ENCODE peak calls at places on chromosome X, in four cellular contexts. X is K562, A is GM12878, Z is GM12891. K is an unnamed sample.

GRCh38 chrX:74505437-74505836 is 84.1 kb downstream of the SLC16A2 start:
- DNase-seq in A (no peak), Z (no peak), X (no peak), K (no peak)

GRCh38 chrX:40155617-40156471 is 58.1 kb upstream of the BCOR start:
- DNase-seq in A (no peak), Z (no peak), X (peak), K (no peak)

GRCh38 chrX:10235851-10236250 is 79.1 kb downstream of the CLCN4 start:
- DNase-seq in Z (no peak), X (no peak), A (no peak), K (no peak)

GRCh38 chrX:40772290-40772689 is 36.9 kb upstream of the MED14 start:
- DNase-seq in X (no peak), Z (no peak), A (no peak), K (no peak)

GRCh38 chrX:153539171-153539978 is 21.9 kb downstream of the ATP2B3 start:
- DNase-seq in Z (peak), A (no peak), X (peak), K (peak)

GRCh38 chrX:8067754-8068469 is 103.2 kb downstream of the VCX2 start:
- DNase-seq in Z (no peak), X (peak), A (no peak), K (no peak)

GRCh38 chrX:109855501-109855900 is 122.4 kb upstream of the ACSL4 start:
- DNase-seq in Z (no peak), X (no peak), A (no peak), K (no peak)

GRCh38 chrX:102784550-102784949 is 64.0 kb downstream of the GPRASP3 start:
- DNase-seq in A (no peak), X (no peak), Z (no peak), K (no peak)

GRCh38 chrX:10577863-10578262 is 42.5 kb downstream of the MID1 start:
- DNase-seq in X (no peak), A (no peak), Z (no peak), K (no peak)

GRCh38 chrX:1185556-1185955 is 26.9 kb downstream of the CRLF2 start:
- DNase-seq in A (no peak), Z (no peak), X (no peak), K (no peak)

GRCh38 chrX:148665001-148665400 is 164.6 kb downstream of the AFF2 start:
- DNase-seq in A (no peak), X (no peak), Z (no peak), K (no peak)

GRCh38 chrX:1205681-1206611 is 6.5 kb downstream of the CRLF2 start:
- DNase-seq in Z (no peak), A (no peak), X (no peak), K (peak)

GRCh38 chrX:121103381-121103780 is 56.0 kb downstream of the GLUD2 start:
- DNase-seq in A (no peak), X (no peak), Z (no peak), K (no peak)

GRCh38 chrX:13223868-13224555 is 95.8 kb downstream of the ATXN3L start:
- DNase-seq in A (no peak), X (no peak), Z (no peak), K (no peak)

GRCh38 chrX:22196151-22196550 is 76.6 kb upstream of the CBLL2 start:
- DNase-seq in X (no peak), Z (no peak), A (no peak), K (no peak)

GRCh38 chrX:27590044-27590443 is at the start of gene DCAF8L2:
- DNase-seq in Z (no peak), A (no peak), X (no peak), K (no peak)

GRCh38 chrX:54721424-54721823 is 76.6 kb downstream of the ITIH6 start:
- DNase-seq in Z (no peak), X (no peak), A (no peak), K (no peak)
- TF ChIP-seq SPI1 in Z (no peak), X (no peak), A (no peak), K (no peak)

DNA sequence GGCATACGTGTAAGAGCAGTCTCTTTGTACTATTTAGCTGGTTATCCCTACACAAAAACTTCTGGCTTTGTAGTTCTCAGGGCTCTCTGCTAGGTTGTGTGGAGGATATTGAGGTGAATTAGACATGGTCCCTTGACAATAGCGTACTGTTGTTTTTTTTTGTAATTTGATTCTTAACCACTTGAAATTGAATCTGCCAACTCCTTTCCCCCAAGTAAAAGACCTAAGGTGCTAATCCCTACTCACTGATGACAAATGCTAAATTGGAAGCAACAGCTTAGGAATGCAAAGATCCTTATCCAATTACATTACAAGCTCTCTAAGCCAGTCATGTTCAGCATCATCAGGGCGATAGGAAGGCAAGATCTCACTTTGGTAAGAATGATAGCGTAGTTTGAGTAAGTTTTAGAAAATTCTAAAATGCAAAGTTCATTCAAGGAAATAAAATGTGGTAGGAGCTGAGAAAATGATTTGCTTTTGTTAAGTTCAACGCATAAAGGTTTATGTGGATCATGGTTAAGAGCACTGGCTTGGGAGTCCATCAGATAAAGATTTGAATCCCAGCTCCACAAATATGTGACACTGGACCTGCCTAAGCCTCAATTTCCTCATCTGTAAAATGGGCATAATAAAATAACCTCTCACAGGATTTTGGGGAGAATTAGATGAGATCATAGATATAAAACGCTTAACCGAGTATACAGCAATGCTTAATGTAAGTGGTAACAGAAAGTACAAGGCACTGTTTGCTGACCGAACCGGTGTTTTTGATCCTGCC is 39.3 kb downstream of the DOCK11 start:
- DNase-seq in Z (no peak), X (no peak), A (no peak), K (no peak)
- TF ChIP-seq SPI1 in Z (no peak), X (no peak), A (no peak), K (no peak)

GRCh38 chrX:37767438-37767837 is 12.4 kb upstream of the CYBB start:
- DNase-seq in X (no peak), A (no peak), Z (no peak), K (no peak)

GRCh38 chrX:37759878-37760418 is 19.9 kb upstream of the CYBB start:
- DNase-seq in X (peak), Z (no peak), A (no peak), K (no peak)

GRCh38 chrX:37763400-37763799 is 16.5 kb upstream of the CYBB start:
- DNase-seq in X (no peak), Z (no peak), A (no peak), K (no peak)

DNA sequence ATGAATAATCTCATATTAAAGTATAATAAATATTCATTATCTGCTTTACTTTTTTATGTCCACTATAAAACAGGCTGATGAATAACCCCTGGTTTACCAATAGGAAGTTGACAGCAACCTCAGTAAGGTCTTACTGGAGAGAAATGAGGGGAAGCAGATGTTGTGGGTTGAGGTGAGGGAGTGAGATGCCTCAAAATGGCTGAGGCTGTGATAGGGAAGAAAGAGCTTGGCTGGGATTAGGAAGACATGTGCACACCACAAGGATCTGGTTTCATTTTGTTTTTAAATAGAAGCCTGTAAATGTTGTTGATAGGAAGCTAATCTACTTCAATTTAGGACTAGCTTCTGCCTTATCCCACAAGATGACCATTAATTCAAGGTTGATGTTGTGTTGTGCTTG is 14.4 kb upstream of the CYBB start:
- DNase-seq in X (no peak), A (no peak), Z (no peak), K (no peak)
- TF ChIP-seq SPI1 in X (no peak), A (no peak), Z (no peak), K (no peak)

GRCh38 chrX:36897690-36898089 is 110.5 kb upstream of the FAM47C start:
- DNase-seq in X (no peak), Z (no peak), A (no peak), K (no peak)
- TF ChIP-seq SPI1 in X (no peak), Z (no peak), A (no peak), K (no peak)

GRCh38 chrX:25028726-25029125 is 13.0 kb upstream of the ARX start:
- DNase-seq in A (no peak), Z (no peak), X (no peak), K (no peak)
- TF ChIP-seq SPI1 in A (no peak), Z (no peak), X (no peak), K (no peak)

DNA sequence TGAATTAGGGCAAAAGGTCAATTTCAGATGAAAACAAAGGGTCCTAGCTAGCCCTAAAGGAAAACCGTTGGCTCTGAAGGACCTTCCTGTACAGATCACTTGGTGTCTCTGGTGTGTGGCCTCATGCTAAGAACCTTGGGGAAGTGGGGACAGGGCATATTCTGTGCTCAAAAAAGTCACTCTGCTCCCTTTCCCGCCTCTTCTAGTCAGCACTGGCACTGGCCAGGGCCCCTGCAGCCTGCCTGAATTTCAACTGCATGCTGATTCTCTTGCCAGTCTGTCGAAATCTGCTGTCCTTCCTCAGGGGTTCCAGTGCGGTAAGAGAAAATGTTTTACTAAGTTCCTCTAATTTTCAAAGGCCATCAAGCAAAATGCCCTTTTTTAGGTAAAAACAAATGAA is 3.4 kb downstream of the CYBB start:
- DNase-seq in A (no peak), X (no peak), Z (no peak), K (no peak)
- TF ChIP-seq SPI1 in A (no peak), X (no peak), Z (no peak), K (peak)

GRCh38 chrX:68989865-68990606 is 161.2 kb downstream of the EFNB1 start:
- DNase-seq in Z (no peak), X (no peak), A (no peak), K (no peak)
- TF ChIP-seq SPI1 in Z (no peak), X (no peak), A (no peak), K (no peak)

GRCh38 chrX:53186363-53186762 is 38.6 kb downstream of the KDM5C start:
- DNase-seq in Z (no peak), X (no peak), A (no peak), K (no peak)

GRCh38 chrX:53190363-53190960 is 34.5 kb downstream of the KDM5C start:
- DNase-seq in X (peak), A (no peak), Z (no peak), K (no peak)

GRCh38 chrX:53184836-53185235 is 40.2 kb downstream of the KDM5C start:
- DNase-seq in Z (no peak), X (no peak), A (no peak), K (no peak)

GRCh38 chrX:53193093-53193492 is 31.9 kb downstream of the KDM5C start:
- DNase-seq in Z (no peak), A (no peak), X (no peak), K (no peak)

DNA sequence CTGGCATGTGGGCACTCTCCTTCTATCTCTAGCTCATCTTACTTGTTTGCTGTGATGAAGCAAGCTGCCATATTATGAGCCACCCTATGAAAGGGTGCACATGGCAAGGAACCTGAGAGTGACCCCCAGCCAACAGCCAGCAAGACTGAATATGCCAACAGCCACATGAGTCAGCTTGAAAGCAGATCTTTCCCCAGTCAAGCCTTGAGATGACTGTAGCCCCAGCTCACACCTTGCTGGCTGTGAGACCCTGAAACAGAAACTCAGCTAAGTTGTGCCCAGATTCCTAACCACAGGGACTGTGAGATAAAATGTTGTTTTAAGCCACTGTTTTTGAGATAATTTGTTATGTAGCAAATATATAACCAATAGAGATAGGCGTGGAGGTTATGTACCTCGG is 36.2 kb downstream of the KDM5C start:
- DNase-seq in A (peak), Z (no peak), X (no peak), K (no peak)
- TF ChIP-seq SPI1 in A (no peak), Z (no peak), X (no peak), K (no peak)